ENCODE peak calls at places on chromosomes 13 and 19, in nine cellular contexts. F is IMR-90, X is GM12878, B is ovary, D is uterus, Q is thyroid gland, S is body of pancreas, I is breast epithelium, R is HCT116. A is an unnamed sample. For H3K36me3, the result is how much of the 10 kb centered on the place peaks cover.

GRCh38 chr13:20525601-20526544 is at the start of gene CRYL1:
- DNase-seq in F (peak), X (peak), B (peak), D (peak), Q (peak), S (peak), I (no peak), R (no peak), A (peak)

GRCh38 chr19:47280183-47280797 is 5.6 kb downstream of the INAFM1 start:
- DNase-seq in F (no peak), X (no peak), B (no peak), D (peak), Q (no peak), S (no peak), I (no peak), R (no peak), A (peak)

GRCh38 chr19:37403403-37403802 is 32.5 kb downstream of the ZNF527 start:
- DNase-seq in F (no peak), X (no peak), B (no peak), D (no peak), Q (no peak), S (no peak), I (no peak), R (no peak), A (peak)

GRCh38 chr13:51585234-51585672 is 991 bp downstream of the WDFY2 start:
- DNase-seq in F (peak), X (no peak), B (no peak), D (no peak), Q (no peak), S (no peak), I (no peak), R (no peak), A (peak)

GRCh38 chr13:101915333-101915732 is 462.9 kb downstream of the ITGBL1 start:
- DNase-seq in F (no peak), X (no peak), B (no peak), D (no peak), Q (no peak), S (no peak), I (no peak), R (no peak), A (no peak)

GRCh38 chr13:95603887-95604533 is 40.5 kb downstream of the DZIP1 start:
- DNase-seq in F (no peak), X (no peak), B (peak), D (no peak), Q (peak), S (peak), I (no peak), R (no peak), A (no peak)

GRCh38 chr13:37667631-37668161 is 69.1 kb upstream of the POSTN start:
- DNase-seq in F (no peak), X (no peak), B (no peak), D (no peak), Q (no peak), S (no peak), I (no peak), R (no peak), A (no peak)

GRCh38 chr19:48672994-48673393 is at the start of gene NTN5:
- DNase-seq in F (no peak), X (no peak), B (no peak), D (no peak), Q (no peak), S (no peak), I (no peak), R (no peak), A (no peak)

GRCh38 chr19:45774765-45775164 is 5.7 kb upstream of the SIX5 start:
- DNase-seq in F (no peak), X (no peak), B (peak), D (no peak), Q (peak), S (no peak), I (no peak), R (no peak), A (no peak)

GRCh38 chr19:7970716-7971448 is 27.4 kb upstream of the TIMM44 start:
- DNase-seq in F (peak), X (no peak), B (no peak), D (no peak), Q (peak), S (no peak), I (no peak), R (peak), A (peak)

GRCh38 chr19:30634431-30634830 is 262.2 kb downstream of the ZNF536 start:
- DNase-seq in F (no peak), X (no peak), B (no peak), D (no peak), Q (no peak), S (no peak), I (no peak), R (no peak), A (no peak)

GRCh38 chr19:29552454-29553280 is 26.9 kb downstream of the VSTM2B start:
- DNase-seq in F (no peak), X (peak), B (no peak), D (no peak), Q (no peak), S (no peak), I (peak), R (no peak), A (no peak)

GRCh38 chr19:56350416-56351045 is 35.9 kb upstream of the ZSCAN5A start:
- DNase-seq in F (peak), X (peak), B (no peak), D (peak), Q (peak), S (peak), I (no peak), R (peak), A (peak)

GRCh38 chr19:58554494-58555368 is at the start of gene CHMP2A:
- DNase-seq in F (peak), X (peak), B (peak), D (peak), Q (peak), S (peak), I (peak), R (peak), A (peak)

GRCh38 chr13:51913421-51914136 is 51.8 kb downstream of the CCDC70 start:
- DNase-seq in F (no peak), X (no peak), B (no peak), D (no peak), Q (no peak), S (no peak), I (no peak), R (no peak), A (no peak)

GRCh38 chr19:52584686-52585085 is 14.6 kb downstream of the ZNF701 start:
- DNase-seq in F (no peak), X (no peak), B (no peak), D (no peak), Q (peak), S (no peak), I (no peak), R (no peak), A (peak)

GRCh38 chr19:33574824-33575223 is 46.9 kb upstream of the CHST8 start:
- DNase-seq in F (no peak), X (no peak), B (no peak), D (no peak), Q (no peak), S (no peak), I (no peak), R (no peak), A (no peak)

GRCh38 chr13:95865080-95865597 is 188.1 kb downstream of the UGGT2 start:
- DNase-seq in F (no peak), X (no peak), B (no peak), D (no peak), Q (no peak), S (no peak), I (no peak), R (no peak), A (no peak)

GRCh38 chr19:10896851-10897526 is 25.6 kb downstream of the CARM1 start:
- DNase-seq in F (peak), X (no peak), B (no peak), D (no peak), Q (no peak), S (no peak), I (no peak), R (no peak), A (no peak)

GRCh38 chr19:4303778-4304508 is 455 bp upstream of the FSD1 start:
- DNase-seq in F (no peak), X (no peak), B (no peak), D (no peak), Q (no peak), S (no peak), I (no peak), R (no peak), A (no peak)

GRCh38 chr19:16232568-16232967 is 34.9 kb downstream of the AP1M1 start:
- DNase-seq in F (no peak), X (no peak), B (no peak), D (no peak), Q (no peak), S (no peak), I (no peak), R (no peak), A (no peak)

GRCh38 chr19:46073268-46073922 is 32.6 kb upstream of the IGFL4 start:
- DNase-seq in F (peak), X (no peak), B (no peak), D (no peak), Q (no peak), S (no peak), I (no peak), R (no peak), A (no peak)

GRCh38 chr19:4375620-4376228 is 24.6 kb downstream of the SH3GL1 start:
- DNase-seq in F (peak), X (peak), B (peak), D (peak), Q (no peak), S (peak), I (no peak), R (no peak), A (no peak)

GRCh38 chr13:47168086-47168485 is 271.2 kb upstream of the HTR2A start:
- DNase-seq in F (peak), X (no peak), B (no peak), D (no peak), Q (no peak), S (no peak), I (no peak), R (no peak), A (no peak)

GRCh38 chr13:86020350-86021002 is 221.3 kb upstream of the SLITRK6 start:
- DNase-seq in F (peak), X (no peak), B (no peak), D (no peak), Q (no peak), S (no peak), I (no peak), R (no peak), A (no peak)

GRCh38 chr13:46679369-46680180 is 117.4 kb downstream of the ESD start:
- DNase-seq in F (peak), X (peak), B (peak), D (peak), Q (no peak), S (no peak), I (no peak), R (no peak), A (peak)

GRCh38 chr13:112719016-112719415 is 29.2 kb downstream of the ATP11A start:
- DNase-seq in F (peak), X (no peak), B (peak), D (peak), Q (no peak), S (no peak), I (no peak), R (no peak), A (no peak)

GRCh38 chr13:20461481-20461859 is 64.2 kb downstream of the CRYL1 start:
- DNase-seq in F (peak), X (no peak), B (no peak), D (no peak), Q (no peak), S (no peak), I (no peak), R (no peak), A (no peak)

GRCh38 chr19:49932731-49933131 is 3.4 kb upstream of the NUP62 start:
- DNase-seq in F (no peak), X (no peak), B (no peak), D (no peak), Q (no peak), S (no peak), I (no peak), R (no peak), A (no peak)

GRCh38 chr13:20828540-20829364 is 55.0 kb upstream of the EEF1AKMT1 start:
- DNase-seq in F (peak), X (peak), B (no peak), D (peak), Q (no peak), S (no peak), I (no peak), R (peak), A (no peak)

GRCh38 chr19:50422397-50423278 is 3.9 kb downstream of the SPIB start:
- DNase-seq in F (no peak), X (no peak), B (no peak), D (no peak), Q (no peak), S (no peak), I (no peak), R (no peak), A (no peak)

GRCh38 chr19:14916848-14917247 is 24.4 kb upstream of the OR7C2 start:
- DNase-seq in F (no peak), X (no peak), B (no peak), D (no peak), Q (no peak), S (no peak), I (no peak), R (no peak), A (peak)

GRCh38 chr13:73417012-73417615 is 358.3 kb downstream of the KLF5 start:
- DNase-seq in F (no peak), X (no peak), B (no peak), D (no peak), Q (no peak), S (peak), I (no peak), R (peak), A (peak)

GRCh38 chr13:110680852-110681251 is 25.1 kb downstream of the CARS2 start:
- DNase-seq in F (no peak), X (no peak), B (no peak), D (no peak), Q (no peak), S (no peak), I (no peak), R (peak), A (no peak)

GRCh38 chr19:38929929-38930775 is at the start of gene SARS2:
- DNase-seq in F (peak), X (peak), B (peak), D (peak), Q (peak), S (peak), I (peak), R (peak), A (peak)

GRCh38 chr19:38933544-38933943 is 2.8 kb downstream of the MRPS12 start:
- DNase-seq in F (no peak), X (no peak), B (no peak), D (no peak), Q (no peak), S (no peak), I (no peak), R (no peak), A (no peak)

GRCh38 chr19:38932425-38933179 is 1.9 kb downstream of the MRPS12 start:
- DNase-seq in F (peak), X (no peak), B (peak), D (no peak), Q (no peak), S (no peak), I (no peak), R (peak), A (peak)

GRCh38 chr19:38928406-38929001 is 2.1 kb downstream of the SARS2 start:
- DNase-seq in F (no peak), X (no peak), B (no peak), D (no peak), Q (no peak), S (no peak), I (no peak), R (no peak), A (no peak)

DNA sequence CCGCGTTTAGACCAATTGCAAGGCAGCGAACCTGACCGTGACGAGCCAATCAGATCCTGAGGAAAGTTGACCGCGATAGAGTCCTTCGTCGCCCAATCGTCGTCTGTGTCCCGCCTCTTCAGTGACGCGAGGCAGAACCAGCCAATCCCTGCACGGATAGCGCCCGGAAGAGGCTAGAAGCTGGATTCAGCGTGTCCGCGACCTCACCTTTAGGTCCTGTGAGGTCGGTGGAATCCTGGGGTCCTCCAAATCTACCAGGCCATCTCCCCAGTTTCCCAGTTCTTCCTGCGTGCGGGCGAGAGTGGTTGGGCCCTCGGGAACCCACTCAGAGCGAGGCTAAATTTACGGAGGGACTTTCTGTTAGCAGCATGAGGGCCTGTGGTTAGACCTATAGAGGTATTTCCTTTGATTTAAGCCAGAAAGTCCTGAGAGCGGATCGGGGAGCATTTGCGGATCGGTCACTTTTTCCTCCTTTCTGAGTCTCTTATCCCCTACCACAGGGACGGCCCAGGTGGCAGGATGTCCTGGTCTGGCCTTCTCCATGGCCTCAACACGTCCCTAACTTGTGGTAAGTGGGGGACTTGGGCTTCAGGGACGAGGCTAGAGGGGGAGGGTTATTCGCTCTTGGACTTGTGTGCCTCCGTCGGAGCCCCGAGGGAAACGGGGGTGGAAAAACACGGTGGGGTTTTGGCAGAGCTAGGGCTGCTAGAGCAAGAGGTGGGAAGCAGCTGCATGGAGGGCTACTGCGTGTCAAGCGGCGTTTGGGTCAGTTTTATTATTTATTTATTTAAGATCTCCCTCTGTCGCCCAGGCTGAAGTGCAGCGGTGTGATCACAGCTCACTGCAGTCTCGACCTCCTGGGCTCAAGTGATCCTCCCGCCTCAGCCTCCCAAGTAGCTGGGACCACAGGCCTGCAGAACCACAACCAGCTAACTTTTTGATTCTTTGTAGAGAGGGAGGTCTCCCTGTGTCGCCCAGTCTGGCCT is at the start of gene MRPS12:
- DNase-seq in F (peak), X (peak), B (peak), D (peak), Q (peak), S (peak), I (peak), R (peak), A (peak)
- TF ChIP-seq POLR2A in F (peak), X (peak), B (peak), D (no peak), Q (no peak), S (peak), I (peak), R (peak), A (no peak)

DNA sequence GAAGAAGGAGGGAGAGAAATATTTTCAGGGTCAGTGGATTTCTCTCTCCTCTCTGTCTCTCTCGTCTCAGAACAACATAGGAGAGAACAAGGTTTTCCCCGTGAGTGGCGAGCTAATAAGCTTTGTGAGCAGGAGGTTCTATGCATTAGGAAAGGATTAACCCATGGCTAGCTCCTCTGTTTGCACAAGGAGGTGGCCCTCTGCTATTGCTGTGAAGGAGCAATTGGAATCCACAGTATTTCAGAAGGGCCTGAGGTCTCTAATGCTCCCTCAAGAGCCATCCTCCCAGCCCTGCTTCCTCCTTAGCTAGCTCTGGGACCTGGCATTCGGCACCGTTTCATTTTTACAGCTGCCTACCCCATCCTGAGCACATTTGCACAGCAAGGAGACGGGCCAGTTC is 288.9 kb upstream of the MAB21L1 start:
- DNase-seq in F (no peak), X (no peak), B (no peak), D (no peak), Q (no peak), S (no peak), I (no peak), R (no peak), A (no peak)
- H3K36me3 ChIP-seq in F (under half), X (under half), B (under half), D (under half), Q (under half), S (under half), I (under half), R (under half), A (under half)

GRCh38 chr19:1041272-1041834 is 1.4 kb downstream of the ABCA7 start:
- DNase-seq in F (no peak), X (no peak), B (no peak), D (no peak), Q (no peak), S (no peak), I (no peak), R (no peak), A (no peak)
- H3K27ac ChIP-seq in F (no peak), X (no peak), B (no peak), D (no peak), Q (no peak), S (peak), I (no peak), R (peak), A (no peak)

DNA sequence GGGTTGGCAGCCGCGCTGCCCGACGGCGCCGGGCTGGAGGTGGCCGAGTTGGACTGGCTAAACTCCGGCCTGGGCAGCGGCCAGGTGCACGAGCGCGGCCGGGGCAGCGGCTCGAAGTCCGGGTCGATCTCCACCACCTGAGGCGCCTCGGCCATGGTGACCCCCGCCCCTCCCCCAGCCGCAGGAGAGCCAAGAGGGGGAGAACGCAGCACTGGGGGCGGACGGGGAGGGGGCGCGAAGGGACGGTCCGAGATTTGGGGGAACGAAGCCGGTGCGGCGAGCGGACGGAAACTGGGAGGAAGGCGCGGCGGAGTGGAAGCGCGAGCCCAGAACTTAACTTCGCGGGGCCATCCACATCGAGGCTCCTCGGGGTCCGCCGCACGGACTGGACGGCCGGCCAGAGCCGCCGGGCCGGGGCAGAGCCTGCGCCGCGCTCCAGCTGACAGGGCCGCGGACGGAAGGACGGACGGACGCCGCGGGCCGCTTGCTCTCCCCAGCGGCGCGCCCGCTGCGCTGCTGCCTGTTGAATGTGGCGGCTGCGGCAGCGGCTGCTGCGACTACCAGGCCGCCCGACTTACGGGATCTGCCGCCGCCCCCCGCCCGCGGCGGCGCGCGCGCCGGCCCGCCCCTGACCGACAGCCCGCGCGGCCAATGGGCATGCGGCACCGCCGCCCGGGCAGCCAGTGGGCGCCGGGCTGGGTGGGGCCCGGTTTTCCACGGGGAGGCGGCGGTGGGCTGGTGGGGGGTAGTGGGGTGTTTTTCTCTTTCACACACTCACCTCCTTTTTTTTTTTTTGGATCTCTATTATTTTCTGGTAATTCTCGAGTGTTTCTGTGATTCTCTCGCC is at the start of gene FOXO1:
- DNase-seq in F (peak), X (no peak), B (peak), D (peak), Q (peak), S (peak), I (peak), R (peak), A (peak)
- TF ChIP-seq POLR2A in F (no peak), X (peak), B (peak), D (peak), Q (peak), S (peak), I (no peak), R (peak), A (peak)

DNA sequence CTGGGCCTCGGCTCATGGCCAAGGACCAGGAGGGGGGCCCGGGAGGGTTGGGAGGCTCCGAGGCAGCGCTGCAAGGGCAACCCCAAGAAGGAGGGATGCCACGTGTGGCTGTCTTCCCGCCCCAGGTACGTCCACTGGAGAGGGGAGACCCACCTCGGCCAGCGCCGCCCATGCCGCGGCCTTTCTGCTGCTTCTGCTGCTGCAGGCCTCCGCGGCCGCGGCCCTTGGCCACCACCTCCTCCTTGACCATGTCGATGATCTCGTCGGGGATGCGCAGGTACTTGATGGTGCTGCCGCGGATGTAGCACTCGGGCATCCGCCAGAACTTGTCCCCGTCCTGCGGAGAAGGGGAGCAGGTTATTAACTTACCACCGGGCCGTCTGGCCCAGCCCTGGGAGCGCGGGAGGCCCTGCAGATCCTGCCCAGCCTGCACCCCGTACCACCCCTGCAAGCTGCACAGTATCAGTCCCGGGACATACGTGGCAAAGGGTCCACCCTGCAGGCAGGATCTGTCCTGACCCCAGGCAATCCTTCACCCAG is 13.3 kb downstream of the LSM4 start:
- DNase-seq in F (no peak), X (no peak), B (no peak), D (no peak), Q (no peak), S (no peak), I (no peak), R (no peak), A (no peak)
- H3K36me3 ChIP-seq in F (under half), X (under half), B (under half), D (under half), Q (under half), S (under half), I (under half), R (half or more), A (under half)

A was measured in testis.